ENCODE peak calls at places on chromosomes 16 and 17, in seven cellular contexts. One of them, this sample, is unnamed.

GRCh38 chr16:10305912-10306311 is 79.9 kb upstream of the ATF7IP2 start:
- DNase-seq in endodermal cell: no peak
- DNase-seq in activated naive CD4-positive, alpha-beta T cell: no peak
- DNase-seq in cardiac fibroblast: no peak
- DNase-seq in H7: no peak
- DNase-seq in thoracic aorta: no peak
- DNase-seq in WTC11: no peak
- DNase-seq in this sample: no peak

GRCh38 chr17:77572851-77573250 is 385.7 kb upstream of the TNRC6C start:
- DNase-seq in endodermal cell: peak; percentile 54
- DNase-seq in WTC11: no peak
- DNase-seq in H7: peak; percentile 50
- DNase-seq in cardiac fibroblast: no peak
- DNase-seq in activated naive CD4-positive, alpha-beta T cell: no peak
- DNase-seq in thoracic aorta: no peak
- DNase-seq in this sample: no peak

GRCh38 chr16:66130296-66130910 is 236.1 kb upstream of the CDH5 start:
- DNase-seq in endodermal cell: peak; percentile 53
- DNase-seq in cardiac fibroblast: peak; percentile 92
- DNase-seq in H7: no peak
- DNase-seq in WTC11: no peak
- DNase-seq in activated naive CD4-positive, alpha-beta T cell: no peak
- DNase-seq in thoracic aorta: no peak
- DNase-seq in this sample: peak; percentile 30

GRCh38 chr16:27179500-27180072 is 23.7 kb upstream of the KDM8 start:
- DNase-seq in H7: peak; percentile 89
- DNase-seq in WTC11: peak; percentile 92
- DNase-seq in thoracic aorta: peak; percentile 57
- DNase-seq in cardiac fibroblast: peak; percentile 76
- DNase-seq in endodermal cell: peak; percentile 96
- DNase-seq in activated naive CD4-positive, alpha-beta T cell: peak; percentile 50
- DNase-seq in this sample: peak; percentile 83

GRCh38 chr17:56558088-56558487 is 35.4 kb upstream of the NOG start:
- DNase-seq in endodermal cell: no peak
- DNase-seq in thoracic aorta: no peak
- DNase-seq in activated naive CD4-positive, alpha-beta T cell: no peak
- DNase-seq in cardiac fibroblast: no peak
- DNase-seq in WTC11: no peak
- DNase-seq in H7: no peak
- DNase-seq in this sample: no peak

GRCh38 chr17:27345141-27345904 is 51.4 kb downstream of the WSB1 start:
- DNase-seq in cardiac fibroblast: peak; percentile 55
- DNase-seq in endodermal cell: peak; percentile 96
- DNase-seq in thoracic aorta: no peak
- DNase-seq in H7: peak; percentile 71
- DNase-seq in activated naive CD4-positive, alpha-beta T cell: no peak
- DNase-seq in WTC11: peak; percentile 72
- DNase-seq in this sample: peak; percentile 95

GRCh38 chr17:48961516-48962233 is 6.7 kb downstream of the GIP start:
- DNase-seq in H7: peak; percentile 80
- DNase-seq in thoracic aorta: no peak
- DNase-seq in endodermal cell: peak; percentile 93
- DNase-seq in activated naive CD4-positive, alpha-beta T cell: no peak
- DNase-seq in cardiac fibroblast: peak; percentile 55
- DNase-seq in WTC11: peak; percentile 45
- DNase-seq in this sample: peak; percentile 77

GRCh38 chr16:72508196-72508595 is 336.2 kb upstream of the PMFBP1 start:
- DNase-seq in activated naive CD4-positive, alpha-beta T cell: no peak
- DNase-seq in H7: no peak
- DNase-seq in thoracic aorta: no peak
- DNase-seq in WTC11: no peak
- DNase-seq in endodermal cell: no peak
- DNase-seq in cardiac fibroblast: no peak
- DNase-seq in this sample: no peak

GRCh38 chr16:87744750-87745514 is 20.9 kb downstream of the KLHDC4 start:
- DNase-seq in H7: peak; percentile 55
- DNase-seq in thoracic aorta: no peak
- DNase-seq in WTC11: no peak
- DNase-seq in endodermal cell: no peak
- DNase-seq in cardiac fibroblast: no peak
- DNase-seq in activated naive CD4-positive, alpha-beta T cell: no peak
- DNase-seq in this sample: no peak

GRCh38 chr16:54291107-54291980 is 4.8 kb upstream of the IRX3 start:
- DNase-seq in endodermal cell: peak; percentile 74
- DNase-seq in WTC11: peak; percentile 37
- DNase-seq in activated naive CD4-positive, alpha-beta T cell: no peak
- DNase-seq in thoracic aorta: no peak
- DNase-seq in H7: peak; percentile 74
- DNase-seq in cardiac fibroblast: no peak
- DNase-seq in this sample: peak; percentile 28

GRCh38 chr16:71709231-71709781 is 15.2 kb downstream of the PHLPP2 start:
- DNase-seq in endodermal cell: no peak
- DNase-seq in WTC11: no peak
- DNase-seq in thoracic aorta: no peak
- DNase-seq in cardiac fibroblast: peak; percentile 41
- DNase-seq in activated naive CD4-positive, alpha-beta T cell: no peak
- DNase-seq in H7: no peak
- DNase-seq in this sample: peak; percentile 28

This sample was measured in mesendoderm.